ENCODE peak calls at places on chromosomes 11 and 22, in six cellular contexts. One of them, this sample, is unnamed.

GRCh38 chr11:120643254-120643653 is 131.7 kb downstream of the GRIK4 start:
- DNase-seq in NCI-H1092: no peak
- DNase-seq in omental fat pad: no peak
- DNase-seq in Calu3: no peak
- DNase-seq in stimulated activated naive CD8-positive, alpha-beta T cell treated with anti-CD3 and anti-CD28 coated beads, Interleukin-15, amount 100 ng/mL, for 72 hours: no peak
- DNase-seq in activated CD8-positive, alpha-beta memory T cell treated with anti-CD3 and anti-CD28 coated beads for 4 hours: no peak
- DNase-seq in this sample: no peak

GRCh38 chr11:68345776-68346728 is 33.7 kb downstream of the LRP5 start:
- DNase-seq in omental fat pad: no peak
- DNase-seq in Calu3: no peak
- DNase-seq in stimulated activated naive CD8-positive, alpha-beta T cell treated with anti-CD3 and anti-CD28 coated beads, Interleukin-15, amount 100 ng/mL, for 72 hours: no peak
- DNase-seq in activated CD8-positive, alpha-beta memory T cell treated with anti-CD3 and anti-CD28 coated beads for 4 hours: no peak
- DNase-seq in NCI-H1092: no peak
- DNase-seq in this sample: no peak

GRCh38 chr11:104435498-104435897 is 271.6 kb upstream of the PDGFD start:
- DNase-seq in Calu3: no peak
- DNase-seq in omental fat pad: no peak
- DNase-seq in activated CD8-positive, alpha-beta memory T cell treated with anti-CD3 and anti-CD28 coated beads for 4 hours: no peak
- DNase-seq in stimulated activated naive CD8-positive, alpha-beta T cell treated with anti-CD3 and anti-CD28 coated beads, Interleukin-15, amount 100 ng/mL, for 72 hours: no peak
- DNase-seq in NCI-H1092: no peak
- DNase-seq in this sample: no peak

GRCh38 chr11:119785131-119785530 is 56.1 kb upstream of the NECTIN1 start:
- DNase-seq in stimulated activated naive CD8-positive, alpha-beta T cell treated with anti-CD3 and anti-CD28 coated beads, Interleukin-15, amount 100 ng/mL, for 72 hours: no peak
- DNase-seq in activated CD8-positive, alpha-beta memory T cell treated with anti-CD3 and anti-CD28 coated beads for 4 hours: no peak
- DNase-seq in Calu3: no peak
- DNase-seq in NCI-H1092: no peak
- DNase-seq in omental fat pad: no peak
- DNase-seq in this sample: no peak

GRCh38 chr11:72652871-72653615 is 21.2 kb downstream of the PDE2A start:
- DNase-seq in Calu3: no peak
- DNase-seq in NCI-H1092: peak; percentile 87
- DNase-seq in activated CD8-positive, alpha-beta memory T cell treated with anti-CD3 and anti-CD28 coated beads for 4 hours: no peak
- DNase-seq in omental fat pad: no peak
- DNase-seq in stimulated activated naive CD8-positive, alpha-beta T cell treated with anti-CD3 and anti-CD28 coated beads, Interleukin-15, amount 100 ng/mL, for 72 hours: no peak
- DNase-seq in this sample: no peak

GRCh38 chr22:39212721-39213376 is 31.9 kb downstream of the PDGFB start:
- DNase-seq in Calu3: peak; percentile 56
- DNase-seq in omental fat pad: no peak
- DNase-seq in stimulated activated naive CD8-positive, alpha-beta T cell treated with anti-CD3 and anti-CD28 coated beads, Interleukin-15, amount 100 ng/mL, for 72 hours: no peak
- DNase-seq in activated CD8-positive, alpha-beta memory T cell treated with anti-CD3 and anti-CD28 coated beads for 4 hours: no peak
- DNase-seq in NCI-H1092: no peak
- DNase-seq in this sample: no peak

GRCh38 chr11:65489061-65489705 is 9.7 kb upstream of the MALAT1 start:
- DNase-seq in NCI-H1092: no peak
- DNase-seq in Calu3: no peak
- DNase-seq in omental fat pad: no peak
- DNase-seq in stimulated activated naive CD8-positive, alpha-beta T cell treated with anti-CD3 and anti-CD28 coated beads, Interleukin-15, amount 100 ng/mL, for 72 hours: no peak
- DNase-seq in activated CD8-positive, alpha-beta memory T cell treated with anti-CD3 and anti-CD28 coated beads for 4 hours: no peak
- DNase-seq in this sample: no peak

GRCh38 chr22:28023036-28023435 is 104.0 kb upstream of the PITPNB start:
- DNase-seq in omental fat pad: peak; percentile 11
- DNase-seq in Calu3: no peak
- DNase-seq in activated CD8-positive, alpha-beta memory T cell treated with anti-CD3 and anti-CD28 coated beads for 4 hours: no peak
- DNase-seq in NCI-H1092: no peak
- DNase-seq in stimulated activated naive CD8-positive, alpha-beta T cell treated with anti-CD3 and anti-CD28 coated beads, Interleukin-15, amount 100 ng/mL, for 72 hours: no peak
- DNase-seq in this sample: no peak

GRCh38 chr11:57597461-57597892 is at the start of gene SERPING1:
- DNase-seq in NCI-H1092: no peak
- DNase-seq in omental fat pad: peak; percentile 44
- DNase-seq in Calu3: peak; percentile 18
- DNase-seq in stimulated activated naive CD8-positive, alpha-beta T cell treated with anti-CD3 and anti-CD28 coated beads, Interleukin-15, amount 100 ng/mL, for 72 hours: no peak
- DNase-seq in activated CD8-positive, alpha-beta memory T cell treated with anti-CD3 and anti-CD28 coated beads for 4 hours: no peak
- DNase-seq in this sample: no peak

GRCh38 chr11:114193730-114194674 is 102.2 kb upstream of the NNMT start:
- DNase-seq in omental fat pad: no peak
- DNase-seq in activated CD8-positive, alpha-beta memory T cell treated with anti-CD3 and anti-CD28 coated beads for 4 hours: no peak
- DNase-seq in Calu3: no peak
- DNase-seq in stimulated activated naive CD8-positive, alpha-beta T cell treated with anti-CD3 and anti-CD28 coated beads, Interleukin-15, amount 100 ng/mL, for 72 hours: no peak
- DNase-seq in NCI-H1092: no peak
- DNase-seq in this sample: no peak

GRCh38 chr22:44455151-44455962 is 42.7 kb downstream of the RTL6 start:
- DNase-seq in Calu3: no peak
- DNase-seq in omental fat pad: no peak
- DNase-seq in stimulated activated naive CD8-positive, alpha-beta T cell treated with anti-CD3 and anti-CD28 coated beads, Interleukin-15, amount 100 ng/mL, for 72 hours: peak; percentile 69
- DNase-seq in NCI-H1092: no peak
- DNase-seq in activated CD8-positive, alpha-beta memory T cell treated with anti-CD3 and anti-CD28 coated beads for 4 hours: peak; percentile 12
- DNase-seq in this sample: no peak

GRCh38 chr11:68792400-68792955 is 41.2 kb upstream of the TESMIN start:
- DNase-seq in NCI-H1092: no peak
- DNase-seq in stimulated activated naive CD8-positive, alpha-beta T cell treated with anti-CD3 and anti-CD28 coated beads, Interleukin-15, amount 100 ng/mL, for 72 hours: no peak
- DNase-seq in activated CD8-positive, alpha-beta memory T cell treated with anti-CD3 and anti-CD28 coated beads for 4 hours: no peak
- DNase-seq in Calu3: no peak
- DNase-seq in omental fat pad: no peak
- DNase-seq in this sample: no peak

GRCh38 chr11:62708423-62709261 is 1.2 kb downstream of the GNG3 start:
- DNase-seq in omental fat pad: no peak
- DNase-seq in activated CD8-positive, alpha-beta memory T cell treated with anti-CD3 and anti-CD28 coated beads for 4 hours: no peak
- DNase-seq in NCI-H1092: no peak
- DNase-seq in Calu3: no peak
- DNase-seq in stimulated activated naive CD8-positive, alpha-beta T cell treated with anti-CD3 and anti-CD28 coated beads, Interleukin-15, amount 100 ng/mL, for 72 hours: peak; percentile 62
- DNase-seq in this sample: no peak

GRCh38 chr22:25359601-25360261 is 140.3 kb downstream of the CRYBB2 start:
- DNase-seq in omental fat pad: no peak
- DNase-seq in Calu3: no peak
- DNase-seq in activated CD8-positive, alpha-beta memory T cell treated with anti-CD3 and anti-CD28 coated beads for 4 hours: no peak
- DNase-seq in NCI-H1092: no peak
- DNase-seq in stimulated activated naive CD8-positive, alpha-beta T cell treated with anti-CD3 and anti-CD28 coated beads, Interleukin-15, amount 100 ng/mL, for 72 hours: no peak
- DNase-seq in this sample: no peak